ENCODE peak calls at places on chromosomes 11 and 22, in eight cellular contexts. C, V, O, P, M, S, G and D are unnamed samples.

GRCh38 chr11:127789887-127790286 is 789.3 kb upstream of the KIRREL3 start:
- DNase-seq in C (no peak), V (no peak), O (no peak), P (no peak), M (no peak), S (no peak), G (no peak), D (no peak)

GRCh38 chr11:76415073-76415472 is 29.7 kb upstream of the EMSY start:
- DNase-seq in C (no peak), V (no peak), O (no peak), P (no peak), M (no peak), S (no peak), G (no peak), D (no peak)

GRCh38 chr11:25769287-25769686 is 562.6 kb upstream of the ANO3 start:
- DNase-seq in C (no peak), V (no peak), O (no peak), P (peak), M (no peak), S (no peak), G (no peak), D (no peak)

GRCh38 chr11:125412509-125412908 is 83.6 kb downstream of the FEZ1 start:
- DNase-seq in C (no peak), V (no peak), O (no peak), P (no peak), M (no peak), S (no peak), G (no peak), D (no peak)

GRCh38 chr11:13051257-13051656 is 42.1 kb downstream of the RASSF10 start:
- DNase-seq in C (no peak), V (no peak), O (no peak), P (no peak), M (no peak), S (no peak), G (no peak), D (peak)

GRCh38 chr11:69880041-69880802 is 61.0 kb upstream of the FGF3 start:
- DNase-seq in C (no peak), V (no peak), O (no peak), P (no peak), M (no peak), S (no peak), G (no peak), D (no peak)

GRCh38 chr11:69912911-69913451 is 93.8 kb upstream of the FGF3 start:
- DNase-seq in C (peak), V (no peak), O (no peak), P (no peak), M (peak), S (no peak), G (no peak), D (peak)

GRCh38 chr11:42555197-42555596 is 756.6 kb upstream of the API5 start:
- DNase-seq in C (no peak), V (no peak), O (no peak), P (peak), M (no peak), S (no peak), G (no peak), D (no peak)

GRCh38 chr11:33557201-33557600 is 143.4 kb downstream of the C11orf91 start:
- DNase-seq in C (peak), V (no peak), O (peak), P (peak), M (no peak), S (no peak), G (no peak), D (peak)

GRCh38 chr11:123357990-123358827 is 71.9 kb upstream of the GRAMD1B start:
- DNase-seq in C (peak), V (no peak), O (no peak), P (peak), M (peak), S (no peak), G (no peak), D (peak)

GRCh38 chr11:48019230-48019584 is 38.8 kb downstream of the PTPRJ start:
- DNase-seq in C (no peak), V (no peak), O (no peak), P (peak), M (no peak), S (no peak), G (no peak), D (no peak)

GRCh38 chr22:19455585-19456370 is 8.3 kb upstream of the C22orf39 start:
- DNase-seq in C (no peak), V (no peak), O (no peak), P (peak), M (no peak), S (no peak), G (no peak), D (peak)

GRCh38 chr22:50150161-50151129 is 20.1 kb upstream of the PANX2 start:
- DNase-seq in C (no peak), V (no peak), O (no peak), P (no peak), M (no peak), S (no peak), G (no peak), D (no peak)

GRCh38 chr11:130775306-130776043 is 140.8 kb downstream of the SNX19 start:
- DNase-seq in C (peak), V (no peak), O (no peak), P (no peak), M (no peak), S (no peak), G (no peak), D (peak)

GRCh38 chr11:112523477-112523876 is 262.8 kb upstream of the PLET1 start:
- DNase-seq in C (peak), V (peak), O (peak), P (peak), M (peak), S (no peak), G (no peak), D (peak)

GRCh38 chr22:38442967-38443674 is 11.9 kb downstream of the KCNJ4 start:
- DNase-seq in C (no peak), V (no peak), O (no peak), P (no peak), M (peak), S (no peak), G (no peak), D (no peak)

GRCh38 chr11:19849107-19849789 is 136.6 kb downstream of the NAV2 start:
- DNase-seq in C (peak), V (no peak), O (no peak), P (no peak), M (peak), S (no peak), G (no peak), D (peak)

GRCh38 chr11:18633256-18634139 is 644 bp downstream of the SPTY2D1 start:
- DNase-seq in C (peak), V (no peak), O (no peak), P (peak), M (no peak), S (peak), G (no peak), D (peak)

GRCh38 chr11:60625262-60625661 is 74.2 kb upstream of the MS4A8 start:
- DNase-seq in C (peak), V (no peak), O (no peak), P (peak), M (no peak), S (no peak), G (peak), D (peak)

GRCh38 chr11:90135016-90135415 is 553 bp downstream of the NAALAD2 start:
- DNase-seq in C (no peak), V (no peak), O (no peak), P (peak), M (no peak), S (no peak), G (no peak), D (peak)

GRCh38 chr11:110481523-110481922 is 51.8 kb downstream of the FDX1 start:
- DNase-seq in C (no peak), V (no peak), O (no peak), P (no peak), M (no peak), S (no peak), G (no peak), D (no peak)

GRCh38 chr11:110479445-110480101 is 49.8 kb downstream of the FDX1 start:
- DNase-seq in C (peak), V (no peak), O (peak), P (peak), M (no peak), S (no peak), G (no peak), D (peak)

GRCh38 chr11:110479070-110479444 is 49.3 kb downstream of the FDX1 start:
- DNase-seq in C (no peak), V (no peak), O (no peak), P (peak), M (no peak), S (no peak), G (no peak), D (no peak)

GRCh38 chr11:110474578-110474977 is 44.8 kb downstream of the FDX1 start:
- DNase-seq in C (no peak), V (no peak), O (no peak), P (no peak), M (no peak), S (no peak), G (no peak), D (no peak)

DNA sequence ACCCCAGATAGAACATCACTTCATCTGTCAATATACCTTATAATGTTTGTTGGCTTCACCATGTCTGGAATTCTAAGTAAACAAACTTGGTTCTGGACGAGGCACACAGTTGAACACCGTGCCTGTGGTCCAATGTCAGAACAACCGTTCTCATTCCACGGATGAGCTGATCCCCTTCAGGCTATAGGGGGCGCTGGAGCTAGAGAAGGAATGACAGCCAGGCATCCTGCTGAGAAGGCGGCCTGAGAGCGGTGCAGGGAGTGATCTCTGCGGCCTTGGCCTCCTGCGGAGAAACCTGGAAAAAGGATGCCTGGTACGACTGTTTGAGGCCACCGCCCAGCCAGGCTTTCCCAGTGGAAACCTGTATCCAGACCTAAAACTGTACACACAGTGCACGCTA is 48.7 kb downstream of the FDX1 start:
- DNase-seq in C (no peak), V (no peak), O (no peak), P (no peak), M (no peak), S (no peak), G (no peak), D (no peak)
- TF ChIP-seq CTCF in C (peak), V (no peak), O (no peak), P (peak), M (no peak), S (peak), G (peak), D (peak)

GRCh38 chr22:36549033-36549432 is 20.1 kb upstream of the EIF3D start:
- DNase-seq in C (no peak), V (no peak), O (no peak), P (peak), M (no peak), S (no peak), G (no peak), D (no peak)
- TF ChIP-seq CTCF in C (no peak), V (no peak), O (no peak), P (no peak), M (no peak), S (no peak), G (no peak), D (no peak)

DNA sequence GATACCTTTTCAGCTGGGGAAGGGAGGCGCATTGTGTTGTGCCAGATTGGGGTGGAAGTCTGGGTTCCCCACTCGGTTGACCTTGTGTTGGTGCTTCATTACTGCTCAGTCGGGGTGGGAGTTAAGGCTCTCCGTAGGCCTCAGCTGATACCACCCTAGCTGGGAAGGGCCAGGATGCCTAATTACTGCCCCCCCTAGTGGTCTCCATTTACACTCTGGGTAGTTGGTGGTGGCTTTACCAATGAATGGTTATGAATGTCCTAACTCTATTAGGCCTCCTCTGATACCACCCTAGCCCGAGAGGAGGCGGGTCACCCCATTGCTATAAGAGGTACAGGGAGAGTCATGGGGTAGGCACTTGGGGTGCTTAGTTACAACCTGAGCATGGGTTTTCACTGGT is 27.5 kb upstream of the HIKESHI start:
- DNase-seq in C (no peak), V (no peak), O (no peak), P (no peak), M (no peak), S (no peak), G (peak), D (no peak)
- TF ChIP-seq CTCF in C (no peak), V (peak), O (no peak), P (peak), M (no peak), S (peak), G (peak), D (peak)

GRCh38 chr11:114301088-114301487 is 4.9 kb downstream of the NNMT start:
- DNase-seq in C (peak), V (no peak), O (no peak), P (peak), M (no peak), S (no peak), G (no peak), D (no peak)

GRCh38 chr11:114304065-114304464 is 7.9 kb downstream of the NNMT start:
- DNase-seq in C (peak), V (no peak), O (no peak), P (no peak), M (no peak), S (no peak), G (no peak), D (peak)

GRCh38 chr11:114304969-114305368 is 8.8 kb downstream of the NNMT start:
- DNase-seq in C (peak), V (no peak), O (no peak), P (peak), M (no peak), S (no peak), G (no peak), D (peak)

GRCh38 chr11:114302663-114303062 is 6.5 kb downstream of the NNMT start:
- DNase-seq in C (peak), V (no peak), O (no peak), P (peak), M (no peak), S (no peak), G (no peak), D (no peak)

DNA sequence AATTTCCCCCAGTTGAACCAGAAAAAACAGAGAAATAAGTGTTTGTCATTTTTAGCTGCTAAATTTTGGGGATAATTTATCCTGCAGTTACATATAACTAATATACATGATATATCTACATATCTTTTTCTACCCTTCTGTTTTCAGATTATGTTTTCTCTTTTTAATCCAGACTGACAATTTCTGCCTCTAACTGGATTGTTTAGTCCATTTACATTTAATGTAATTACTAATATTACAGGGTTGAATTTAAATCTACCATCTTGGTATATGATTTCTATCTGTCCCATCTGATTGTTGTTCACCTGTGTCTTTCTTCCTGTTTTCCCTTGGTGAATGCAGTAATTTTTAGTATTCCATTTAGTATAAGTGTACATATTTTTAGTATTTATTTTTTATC is 5.7 kb downstream of the NNMT start:
- DNase-seq in C (peak), V (no peak), O (no peak), P (no peak), M (no peak), S (no peak), G (no peak), D (no peak)
- TF ChIP-seq CTCF in C (no peak), V (no peak), O (no peak), P (no peak), M (no peak), S (no peak), G (no peak), D (no peak)

GRCh38 chr11:3622521-3622920 is 19.3 kb downstream of the ART5 start:
- DNase-seq in C (no peak), V (no peak), O (no peak), P (no peak), M (no peak), S (no peak), G (no peak), D (no peak)

GRCh38 chr11:3627291-3627690 is 14.5 kb downstream of the ART5 start:
- DNase-seq in C (peak), V (no peak), O (no peak), P (peak), M (no peak), S (no peak), G (no peak), D (peak)

GRCh38 chr11:3631331-3631730 is 10.5 kb downstream of the ART5 start:
- DNase-seq in C (no peak), V (no peak), O (no peak), P (no peak), M (no peak), S (no peak), G (no peak), D (peak)

GRCh38 chr11:3623126-3623525 is 18.7 kb downstream of the ART5 start:
- DNase-seq in C (no peak), V (no peak), O (no peak), P (no peak), M (no peak), S (no peak), G (no peak), D (no peak)

GRCh38 chr11:3626250-3626960 is 15.4 kb downstream of the ART5 start:
- DNase-seq in C (no peak), V (no peak), O (no peak), P (no peak), M (peak), S (no peak), G (no peak), D (no peak)
- TF ChIP-seq CTCF in C (no peak), V (no peak), O (no peak), P (no peak), M (no peak), S (no peak), G (no peak), D (no peak)

GRCh38 chr22:30033137-30033536 is 47.1 kb upstream of the HORMAD2 start:
- DNase-seq in C (no peak), V (no peak), O (no peak), P (no peak), M (no peak), S (no peak), G (no peak), D (no peak)
- TF ChIP-seq CTCF in C (no peak), V (no peak), O (no peak), P (no peak), M (no peak), S (no peak), G (no peak), D (no peak)

GRCh38 chr11:119479685-119480275 is 56.8 kb upstream of the THY1 start:
- DNase-seq in C (peak), V (peak), O (peak), P (peak), M (no peak), S (no peak), G (peak), D (peak)
- TF ChIP-seq CTCF in C (peak), V (peak), O (peak), P (peak), M (no peak), S (peak), G (peak), D (peak)

DNA sequence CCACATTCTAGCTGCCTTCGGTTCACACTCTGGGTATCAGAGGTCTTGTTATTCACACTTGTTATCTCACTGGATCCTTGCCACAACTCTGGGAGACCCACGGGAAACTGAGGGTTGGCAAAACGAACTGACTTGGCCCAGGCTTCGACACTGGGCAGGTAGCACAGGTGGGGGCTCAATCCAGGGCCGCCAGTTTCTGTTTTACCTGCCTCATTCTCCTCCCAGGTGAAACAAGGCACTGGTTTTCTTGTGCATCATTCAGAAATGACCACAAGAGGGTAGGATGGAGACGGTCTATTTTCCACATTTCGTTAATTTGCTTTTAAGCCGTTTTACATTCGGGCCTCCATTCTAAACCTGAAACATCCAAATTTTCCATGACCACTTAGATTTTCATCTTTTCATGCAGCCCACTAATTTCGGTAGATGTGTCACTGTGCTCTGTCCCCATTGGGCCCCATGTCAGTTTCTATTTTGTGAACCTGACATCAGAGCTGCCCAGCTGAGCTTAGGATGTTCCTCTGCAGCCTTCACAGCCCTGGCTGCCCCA is 108.1 kb downstream of the KIAA1671 start:
- DNase-seq in C (peak), V (no peak), O (no peak), P (no peak), M (no peak), S (no peak), G (no peak), D (no peak)
- TF ChIP-seq CTCF in C (peak), V (no peak), O (peak), P (peak), M (no peak), S (peak), G (no peak), D (no peak)

DNA sequence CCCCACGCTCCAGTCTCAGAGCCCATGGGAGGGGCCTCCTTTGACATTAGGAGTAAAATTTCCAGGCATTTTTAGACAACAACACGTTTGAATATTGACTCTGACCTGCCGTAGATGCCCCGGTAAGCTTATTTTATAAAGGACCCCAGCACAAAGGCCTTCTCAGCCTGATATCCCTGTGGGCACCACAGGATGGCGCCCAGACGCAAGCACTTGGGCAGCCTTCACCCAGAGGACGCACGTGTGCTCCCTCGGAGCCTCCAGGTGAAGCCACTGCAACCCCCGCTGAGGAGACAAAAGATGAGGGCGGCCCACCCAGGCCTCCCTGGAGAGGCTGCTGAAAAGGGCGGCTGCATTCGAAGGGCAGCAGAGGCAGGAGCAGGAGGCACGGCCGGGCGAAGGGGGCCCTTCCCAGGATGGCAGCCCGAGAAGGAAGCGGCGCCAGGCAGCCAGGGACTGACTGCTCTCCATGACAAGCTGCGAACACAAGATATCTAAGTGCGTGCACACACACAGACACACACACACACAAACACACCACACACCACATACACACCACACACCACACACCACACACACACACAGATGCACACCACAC is 15.2 kb upstream of the TH start:
- DNase-seq in C (no peak), V (no peak), O (no peak), P (peak), M (no peak), S (no peak), G (peak), D (no peak)
- TF ChIP-seq CTCF in C (peak), V (no peak), O (peak), P (peak), M (peak), S (peak), G (peak), D (peak)

GRCh38 chr11:68610452-68611116 is 73.8 kb upstream of the GAL start:
- DNase-seq in C (peak), V (no peak), O (no peak), P (peak), M (no peak), S (no peak), G (no peak), D (peak)
- TF ChIP-seq CTCF in C (peak), V (no peak), O (peak), P (peak), M (no peak), S (peak), G (no peak), D (peak)